ENCODE peak calls at places on chromosomes 2 and 18, in nine cellular contexts. S, T, O, C, K, Y, I, A and J are unnamed samples.

GRCh38 chr2:112790305-112790704 is 6.0 kb upstream of the IL1A start:
- DNase-seq in S (no peak), K (no peak), A (no peak), O (no peak), T (no peak), I (no peak), C (no peak), Y (no peak), J (no peak)

GRCh38 chr2:179263460-179264237 is 983 bp downstream of the SESTD1 start:
- DNase-seq in K (peak; percentile 48), I (peak; percentile 64), S (no peak), Y (peak; percentile 44), T (peak; percentile 33), O (peak; percentile 59), C (peak; percentile 28), A (peak; percentile 86), J (peak; percentile 90)

GRCh38 chr2:148586528-148587128 is 57.9 kb upstream of the EPC2 start:
- DNase-seq in I (no peak), C (no peak), T (no peak), O (no peak), Y (no peak), S (no peak), K (no peak), A (no peak), J (no peak)

GRCh38 chr2:231411237-231411636 is 15.7 kb downstream of the B3GNT7 start:
- DNase-seq in T (no peak), I (no peak), A (no peak), K (no peak), O (no peak), C (no peak), S (no peak), Y (no peak), J (no peak)

GRCh38 chr2:25714740-25715139 is 41.4 kb upstream of the DTNB start:
- DNase-seq in A (no peak), C (peak; percentile 31), S (no peak), O (no peak), K (no peak), T (no peak), Y (no peak), I (no peak), J (no peak)

GRCh38 chr18:67916142-67916541 is 399.6 kb upstream of the DSEL start:
- DNase-seq in C (no peak), I (no peak), A (no peak), T (no peak), S (no peak), Y (no peak), K (no peak), O (no peak), J (no peak)

GRCh38 chr2:46885376-46885775 is 30.2 kb downstream of the MCFD2 start:
- DNase-seq in O (no peak), C (no peak), Y (no peak), I (no peak), K (no peak), S (no peak), T (no peak), A (no peak), J (peak; percentile 65)

GRCh38 chr2:171347591-171348032 is 86.2 kb downstream of the METTL8 start:
- DNase-seq in T (no peak), O (no peak), Y (no peak), I (no peak), S (no peak), A (no peak), C (no peak), K (no peak), J (no peak)

GRCh38 chr2:288743-289361 is 961 bp upstream of the ALKAL2 start:
- DNase-seq in A (no peak), Y (no peak), K (peak; percentile 63), O (no peak), C (no peak), I (peak; percentile 64), T (peak; percentile 85), S (no peak), J (no peak)

GRCh38 chr2:61689526-61689925 is 151.4 kb upstream of the XPO1 start:
- DNase-seq in I (no peak), Y (no peak), O (no peak), S (no peak), T (no peak), A (no peak), C (no peak), K (no peak), J (no peak)

GRCh38 chr2:236746833-236747232 is 177.2 kb downstream of the ACKR3 start:
- DNase-seq in C (no peak), K (no peak), I (no peak), O (no peak), A (no peak), T (no peak), S (no peak), Y (no peak), J (peak; percentile 72)

GRCh38 chr2:74228772-74229171 is 30.4 kb downstream of the MTHFD2 start:
- DNase-seq in I (no peak), A (no peak), C (no peak), T (no peak), O (no peak), Y (no peak), K (no peak), S (no peak), J (no peak)

GRCh38 chr2:74226648-74227213 is 28.3 kb downstream of the MTHFD2 start:
- DNase-seq in A (no peak), O (no peak), C (no peak), K (no peak), Y (peak; percentile 78), T (no peak), I (peak; percentile 75), S (no peak), J (peak; percentile 18)

GRCh38 chr2:74225698-74226459 is 27.5 kb downstream of the MTHFD2 start:
- DNase-seq in O (no peak), A (no peak), T (no peak), I (no peak), C (no peak), Y (no peak), K (no peak), S (no peak), J (no peak)

GRCh38 chr2:74223941-74224770 is 25.7 kb downstream of the MTHFD2 start:
- DNase-seq in T (no peak), I (no peak), K (no peak), A (no peak), Y (peak; percentile 20), O (no peak), C (no peak), S (no peak), J (no peak)

DNA sequence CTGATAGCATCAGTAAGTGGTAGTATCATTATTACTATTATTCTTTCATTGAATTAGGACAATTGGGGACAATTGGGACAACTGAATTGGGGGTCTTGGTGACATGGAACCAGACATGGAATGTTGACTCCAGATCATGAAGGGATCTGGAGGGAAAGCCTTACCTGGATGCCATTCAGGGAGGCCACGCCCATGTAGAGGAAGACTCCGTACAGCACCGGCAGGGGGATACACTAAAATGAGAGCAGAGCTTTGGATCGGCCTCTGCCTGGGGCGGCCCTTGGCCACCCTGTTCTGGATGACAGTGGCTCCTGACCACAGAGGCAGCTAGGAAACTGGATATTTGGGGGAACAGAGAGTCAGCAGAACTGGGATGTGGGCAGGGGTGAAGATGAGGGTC is 29.2 kb downstream of the MTHFD2 start:
- DNase-seq in K (no peak), I (no peak), O (no peak), T (no peak), C (no peak), A (no peak), Y (no peak), S (no peak), J (no peak)
- TF ChIP-seq POLR2A in K (no peak), I (no peak), O (no peak), T (no peak), C (no peak), A (no peak), Y (no peak), S (no peak), J (no peak)

DNA sequence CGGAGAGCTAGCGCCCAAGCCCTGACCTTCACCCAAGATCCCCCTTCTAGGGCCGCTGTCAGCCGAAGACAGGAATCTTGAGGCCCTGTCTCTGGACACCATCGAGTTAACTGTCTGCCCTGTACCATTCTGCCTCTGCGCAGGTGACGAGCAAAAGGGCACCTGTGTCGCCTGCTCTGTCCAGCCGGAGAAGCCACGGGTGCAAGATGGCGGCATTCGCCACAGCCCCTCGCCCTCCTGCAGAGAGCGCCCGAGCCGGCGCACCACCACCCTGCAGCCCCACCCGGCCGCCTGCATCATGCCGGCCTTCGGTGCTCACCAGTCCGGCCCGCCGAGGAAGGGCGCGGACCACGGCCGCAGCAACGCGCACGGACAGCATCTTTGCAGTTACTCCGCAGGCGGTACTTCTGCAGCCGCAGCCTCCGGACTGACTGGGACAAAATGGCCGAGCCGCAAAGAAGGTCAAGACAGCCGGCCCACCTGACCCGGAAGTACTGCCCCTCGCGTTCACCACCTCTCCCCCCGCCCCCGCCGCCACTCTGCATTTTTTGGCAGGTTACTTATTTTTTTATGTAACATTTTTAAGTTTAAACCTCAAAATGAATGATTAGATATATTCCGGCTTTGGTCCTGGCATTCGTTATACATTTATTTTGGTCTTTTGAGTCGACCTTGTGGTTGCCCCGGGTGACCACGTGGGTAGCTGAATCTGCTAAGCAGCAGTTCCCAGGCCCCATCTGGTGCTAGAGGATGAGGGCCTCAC is at the start of gene ATP5F1A:
- DNase-seq in I (peak; percentile 94), C (peak; percentile 66), S (peak; percentile 48), Y (peak; percentile 86), K (peak; percentile 83), A (peak; percentile 96), T (peak; percentile 84), O (peak; percentile 91), J (peak; percentile 97)
- TF ChIP-seq CTCF in I (no peak), C (no peak), S (no peak), Y (no peak), K (no peak), A (no peak), T (no peak), O (no peak), J (no peak)

DNA sequence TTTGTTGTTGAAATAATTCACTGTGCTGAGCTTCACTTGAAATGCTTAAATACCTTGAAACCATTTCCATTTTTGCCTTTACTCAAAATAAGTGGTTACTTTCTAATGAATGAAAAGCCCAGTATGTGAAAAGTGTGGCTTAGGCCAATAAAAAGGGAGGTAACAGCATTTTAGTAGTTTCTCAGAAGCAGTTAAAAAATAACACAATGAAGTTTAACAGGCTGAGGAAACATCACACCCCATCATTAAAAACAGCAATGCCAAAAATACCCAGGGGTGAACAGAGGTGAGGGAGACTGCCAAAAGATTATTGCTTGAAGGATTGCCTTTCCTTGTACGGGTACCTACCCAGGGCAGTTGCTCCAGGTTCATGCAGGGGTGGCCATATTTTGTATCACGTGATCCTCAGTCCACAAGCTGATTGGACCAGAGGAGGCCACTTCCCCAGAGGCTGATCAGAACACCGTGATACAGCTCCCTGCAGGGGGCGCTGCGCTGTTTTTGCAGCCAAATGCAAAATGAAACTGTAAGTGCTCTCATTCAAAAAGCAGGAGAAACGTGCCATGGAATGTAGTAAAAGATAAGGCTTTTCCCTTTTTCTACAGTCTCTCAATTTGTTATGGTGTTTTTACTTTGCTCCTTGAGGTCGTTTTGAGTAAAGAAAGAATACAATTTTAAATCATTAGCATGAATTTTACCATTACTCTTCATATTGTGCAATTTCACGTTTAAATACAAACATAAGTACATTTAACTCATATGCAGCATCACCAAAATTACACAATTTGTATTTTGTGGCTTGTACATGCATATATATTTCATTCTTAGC is 70.2 kb upstream of the SH3BP4 start:
- DNase-seq in I (peak; percentile 94), A (peak; percentile 84), C (peak; percentile 94), K (peak; percentile 80), Y (peak; percentile 88), O (peak; percentile 72), T (peak; percentile 84), S (no peak), J (peak; percentile 93)
- H3K4me3 ChIP-seq in I (no peak overlapping the region), A (no peak overlapping the region), C (no peak overlapping the region), K (no peak overlapping the region), Y (peak overlapping the region; percentile 23), O (no peak overlapping the region), T (no peak overlapping the region), S (no peak overlapping the region), J (no peak overlapping the region)

GRCh38 chr2:218406209-218406948 is 6.7 kb downstream of the CTDSP1 start:
- DNase-seq in O (peak; percentile 97), I (peak; percentile 97), Y (peak; percentile 97), C (peak; percentile 82), S (peak; percentile 64), A (peak; percentile 98), T (peak; percentile 97), K (peak; percentile 97), J (peak; percentile 99)
- TF ChIP-seq POLR2A in O (no peak), I (peak; percentile 65), Y (no peak), C (no peak), S (peak; percentile 51), A (no peak), T (peak; percentile 36), K (no peak), J (no peak)